ENCODE peak calls at places on chromosomes 13 and 19, in four cellular contexts. C, S, T and D are unnamed samples.

GRCh38 chr19:49861127-49861526 is 6.2 kb downstream of the PNKP start:
- DNase-seq in S (no peak), C (no peak), T (no peak), D (peak)

GRCh38 chr19:17749912-17750317 is 1.4 kb upstream of the FCHO1 start:
- DNase-seq in T (peak), C (no peak), S (no peak), D (no peak)

GRCh38 chr13:110133425-110134235 is 173.3 kb downstream of the COL4A1 start:
- DNase-seq in T (no peak), C (no peak), S (no peak), D (no peak)

GRCh38 chr13:50156722-50157121 is 141.5 kb downstream of the KCNRG start:
- DNase-seq in T (no peak), C (no peak), S (no peak), D (no peak)

GRCh38 chr13:99331881-99332293 is 24.7 kb upstream of the GPR183 start:
- DNase-seq in T (no peak), C (no peak), S (no peak), D (no peak)

GRCh38 chr19:1705367-1705766 is 47.9 kb upstream of the ONECUT3 start:
- DNase-seq in C (no peak), S (no peak), T (no peak), D (no peak)

GRCh38 chr19:51541458-51542357 is 10.2 kb upstream of the SIGLEC6 start:
- DNase-seq in S (no peak), C (no peak), T (no peak), D (no peak)

GRCh38 chr13:99386495-99386894 is 79.3 kb upstream of the GPR183 start:
- DNase-seq in S (no peak), T (no peak), C (no peak), D (no peak)

GRCh38 chr13:22848539-22849052 is 332.2 kb upstream of the SGCG start:
- DNase-seq in T (no peak), S (no peak), C (no peak), D (no peak)

GRCh38 chr19:49689133-49690072 is at the start of gene ADM5:
- DNase-seq in C (no peak), T (no peak), S (no peak), D (no peak)

GRCh38 chr13:73215807-73216206 is 157.0 kb downstream of the KLF5 start:
- DNase-seq in C (peak), T (no peak), S (no peak), D (no peak)

GRCh38 chr13:97275265-97275664 is 53.1 kb downstream of the MBNL2 start:
- DNase-seq in C (peak), T (no peak), S (no peak), D (no peak)

GRCh38 chr13:102838273-102838672 is 7.6 kb upstream of the ERCC5 start:
- DNase-seq in C (no peak), T (no peak), S (no peak), D (no peak)

GRCh38 chr13:112825875-112826274 is 136.0 kb downstream of the ATP11A start:
- DNase-seq in C (no peak), T (no peak), S (no peak), D (no peak)

GRCh38 chr19:43777163-43777700 is 3.5 kb downstream of the KCNN4 start:
- DNase-seq in C (no peak), T (no peak), S (no peak), D (no peak)

GRCh38 chr13:66775196-66775595 is 454.9 kb downstream of the PCDH9 start:
- DNase-seq in C (no peak), T (no peak), S (no peak), D (no peak)

GRCh38 chr19:29404015-29404414 is 121.8 kb upstream of the VSTM2B start:
- DNase-seq in S (no peak), T (no peak), C (no peak), D (no peak)

GRCh38 chr13:112686987-112687386 is 2.9 kb upstream of the ATP11A start:
- DNase-seq in C (no peak), S (no peak), T (no peak), D (no peak)